ENCODE peak calls at places on chromosomes 2 and 18, in eight cellular contexts. Q, S, M, I, G, K, P and N are unnamed samples. For H3K4me1, the result is how much of the 10 kb centered on the place peaks cover.

GRCh38 chr2:107730898-107731297 is 95.8 kb upstream of the RGPD4 start:
- DNase-seq in Q (peak), K (no peak), G (no peak), I (no peak), S (no peak), P (no peak), M (no peak), N (no peak)

GRCh38 chr18:61394983-61395382 is 61.8 kb downstream of the CDH20 start:
- DNase-seq in K (no peak), I (no peak), S (no peak), Q (peak), G (no peak), M (peak), P (no peak), N (no peak)

GRCh38 chr2:230323385-230324106 is 3.4 kb upstream of the SP140L start:
- DNase-seq in P (no peak), I (no peak), M (no peak), Q (peak), S (no peak), G (no peak), K (no peak), N (no peak)

GRCh38 chr2:201987426-201987825 is 46.2 kb upstream of the FZD7 start:
- DNase-seq in P (no peak), G (no peak), M (no peak), K (no peak), Q (no peak), I (no peak), S (no peak), N (no peak)

GRCh38 chr2:102801098-102801718 is 39.4 kb downstream of the TMEM182 start:
- DNase-seq in I (no peak), S (peak), Q (no peak), P (no peak), K (no peak), M (peak), G (no peak), N (no peak)

GRCh38 chr2:217650716-217651360 is 352.0 kb downstream of the TNS1 start:
- DNase-seq in I (no peak), S (peak), K (no peak), Q (peak), G (no peak), M (peak), P (peak), N (no peak)

GRCh38 chr2:8680931-8681760 is 710 bp upstream of the ID2 start:
- DNase-seq in Q (peak), G (peak), S (no peak), K (peak), P (peak), M (peak), I (peak), N (no peak)

GRCh38 chr2:49251766-49252165 is 97.5 kb upstream of the FSHR start:
- DNase-seq in G (no peak), I (no peak), S (no peak), K (no peak), P (no peak), M (no peak), Q (peak), N (no peak)

GRCh38 chr2:31531101-31531500 is 49.6 kb downstream of the SRD5A2 start:
- DNase-seq in S (no peak), G (no peak), K (no peak), Q (no peak), M (no peak), P (no peak), I (no peak), N (no peak)

GRCh38 chr18:48679236-48679635 is 140.4 kb downstream of the CTIF start:
- DNase-seq in I (peak), P (no peak), Q (peak), S (no peak), M (no peak), G (no peak), K (no peak), N (no peak)

GRCh38 chr2:130728549-130729310 is at the start of gene GPR148:
- DNase-seq in P (no peak), S (no peak), G (no peak), M (no peak), I (no peak), Q (no peak), K (no peak), N (no peak)

GRCh38 chr2:199459286-199460100 is 1.8 kb upstream of the SATB2 start:
- DNase-seq in P (peak), S (no peak), G (peak), M (peak), K (peak), Q (peak), I (peak), N (peak)

GRCh38 chr2:127403460-127403859 is 14.8 kb upstream of the PROC start:
- DNase-seq in P (no peak), M (no peak), S (no peak), K (peak), I (no peak), G (no peak), Q (no peak), N (no peak)

GRCh38 chr18:8121942-8122480 is 487.2 kb upstream of the RAB12 start:
- DNase-seq in M (peak), K (no peak), Q (peak), G (no peak), I (no peak), P (no peak), S (no peak), N (peak)

DNA sequence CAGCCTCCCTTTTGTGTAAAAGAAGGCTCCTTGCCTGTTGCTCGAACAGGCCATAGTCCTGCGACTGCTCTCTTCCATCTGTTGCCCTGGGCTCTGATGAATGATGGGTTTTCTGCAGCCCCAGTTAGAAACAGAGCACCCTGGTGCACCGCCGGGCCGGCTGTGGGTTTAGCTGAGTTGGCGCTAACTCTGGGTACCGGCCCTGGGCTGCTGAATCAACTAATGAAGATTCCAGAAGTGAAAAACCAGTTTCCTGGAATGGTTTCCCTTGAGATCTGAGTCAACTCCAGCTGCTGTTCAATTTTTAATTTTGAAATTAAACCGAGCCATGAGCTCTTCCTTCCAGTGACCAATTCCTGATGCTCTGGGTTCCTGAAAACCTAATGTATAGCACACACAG is 5.7 kb downstream of the COL6A3 start:
- DNase-seq in K (no peak), S (no peak), M (no peak), G (no peak), I (no peak), P (no peak), Q (peak), N (no peak)
- H3K27ac ChIP-seq in K (peak), S (no peak), M (no peak), G (no peak), I (peak), P (peak), Q (peak), N (no peak)

GRCh38 chr2:85771486-85771885 is 17.7 kb downstream of the ATOH8 start:
- DNase-seq in I (no peak), P (no peak), M (no peak), K (no peak), G (no peak), S (no peak), Q (peak), N (no peak)
- H3K4me1 ChIP-seq in I (half or more), P (half or more), M (under half), K (half or more), G (half or more), S (under half), Q (under half), N (under half)

GRCh38 chr2:190488516-190489220 is 45.9 kb downstream of the NEMP2 start:
- DNase-seq in G (no peak), S (no peak), P (no peak), M (no peak), Q (no peak), I (no peak), K (no peak), N (no peak)
- H3K27ac ChIP-seq in G (no peak), S (no peak), P (no peak), M (no peak), Q (no peak), I (no peak), K (no peak), N (no peak)

DNA sequence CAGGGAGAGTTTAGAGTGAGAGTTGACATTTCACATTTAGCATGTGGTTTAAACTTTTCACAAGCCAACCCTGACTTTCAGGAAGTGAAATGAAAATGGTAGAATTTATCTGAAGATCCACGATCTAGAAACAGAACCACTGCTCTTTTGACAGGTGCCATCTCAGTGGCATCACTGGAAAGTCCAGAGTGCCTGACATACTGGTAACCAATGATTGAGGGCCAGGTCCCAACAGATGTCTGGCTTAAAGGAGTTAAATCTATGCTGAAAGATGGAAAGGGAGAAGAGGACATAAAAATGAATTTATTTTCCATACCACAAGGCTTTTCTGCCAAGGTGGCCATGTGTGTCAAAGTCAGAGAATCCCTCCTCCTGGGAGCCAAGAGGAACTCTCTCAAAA is 2.7 kb downstream of the IL36G start:
- DNase-seq in P (no peak), I (no peak), K (no peak), Q (no peak), M (no peak), S (no peak), G (no peak), N (no peak)
- H3K4me1 ChIP-seq in P (under half), I (under half), K (under half), Q (under half), M (under half), S (under half), G (under half), N (under half)

GRCh38 chr2:109499549-109499948 is 114.2 kb downstream of the SEPTIN10 start:
- DNase-seq in I (no peak), G (no peak), P (no peak), M (no peak), S (no peak), Q (no peak), K (no peak), N (no peak)
- H3K27ac ChIP-seq in I (no peak), G (no peak), P (no peak), M (no peak), S (no peak), Q (no peak), K (no peak), N (no peak)

GRCh38 chr2:195600796-195601195 is 56.2 kb upstream of the SLC39A10 start:
- DNase-seq in I (no peak), Q (no peak), P (no peak), G (no peak), S (no peak), M (no peak), K (no peak), N (no peak)
- H3K4me1 ChIP-seq in I (under half), Q (under half), P (under half), G (under half), S (under half), M (under half), K (under half), N (under half)

GRCh38 chr2:147501973-147502372 is 342.9 kb upstream of the ACVR2A start:
- DNase-seq in I (no peak), M (no peak), G (no peak), S (no peak), Q (no peak), K (no peak), P (no peak), N (no peak)

GRCh38 chr2:147502895-147503294 is 341.9 kb upstream of the ACVR2A start:
- DNase-seq in K (no peak), P (no peak), M (no peak), I (no peak), Q (no peak), G (no peak), S (no peak), N (no peak)

GRCh38 chr2:147500819-147501395 is 343.9 kb upstream of the ACVR2A start:
- DNase-seq in I (no peak), S (no peak), Q (no peak), P (no peak), G (no peak), K (no peak), M (no peak), N (no peak)

GRCh38 chr2:147500229-147500628 is 344.6 kb upstream of the ACVR2A start:
- DNase-seq in K (no peak), M (no peak), G (no peak), I (no peak), P (no peak), S (no peak), Q (no peak), N (no peak)

DNA sequence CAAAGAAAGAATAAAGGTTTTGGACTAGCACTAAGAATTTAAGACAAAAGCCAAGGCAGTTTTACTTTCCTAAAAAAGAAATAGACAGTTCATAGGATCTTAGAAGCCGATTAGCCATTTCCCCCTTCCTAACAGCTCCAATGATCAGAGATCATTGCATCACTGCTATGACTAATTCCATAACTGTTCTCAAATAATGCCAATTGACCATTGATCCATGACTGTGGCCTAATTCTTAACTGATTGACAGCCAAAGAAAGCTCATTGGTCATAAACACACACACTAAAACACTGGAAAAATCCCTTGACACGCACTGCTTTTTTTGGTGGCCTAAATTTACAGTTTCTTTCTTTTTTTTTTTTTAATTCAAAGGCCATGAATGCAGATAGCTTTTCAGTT is 345.0 kb upstream of the ACVR2A start:
- DNase-seq in P (no peak), I (no peak), Q (peak), M (no peak), S (no peak), K (no peak), G (no peak), N (no peak)
- H3K27ac ChIP-seq in P (no peak), I (no peak), Q (no peak), M (no peak), S (no peak), K (no peak), G (no peak), N (no peak)

GRCh38 chr18:10252494-10252893 is 201.9 kb upstream of the APCDD1 start:
- DNase-seq in P (no peak), I (no peak), S (no peak), K (no peak), G (no peak), M (no peak), Q (no peak), N (no peak)
- H3K4me1 ChIP-seq in P (under half), I (under half), S (under half), K (under half), G (under half), M (under half), Q (under half), N (under half)